ENCODE peak calls at places on chromosomes 2 and 18, in seven cellular contexts. Y is IMR-90, S is OCI-LY7, B is heart left ventricle, W is astrocyte, F is coronary artery, E is ovary. H is an unnamed sample.

GRCh38 chr18:39558658-39559057 is 1993.1 kb upstream of the CELF4 start:
- DNase-seq in Y (peak; percentile 4), S (no peak), B (no peak), W (peak; percentile 43), F (no peak), E (no peak), H (no peak)

GRCh38 chr2:80078290-80079036 is 226.1 kb downstream of the LRRTM1 start:
- DNase-seq in Y (no peak), S (no peak), B (no peak), W (no peak), F (no peak), E (no peak), H (no peak)

GRCh38 chr2:169397697-169398096 is 35.4 kb upstream of the LRP2 start:
- DNase-seq in Y (no peak), S (no peak), B (no peak), W (no peak), F (no peak), E (no peak), H (no peak)

GRCh38 chr2:5932556-5933469 is 240.6 kb downstream of the SOX11 start:
- DNase-seq in Y (no peak), S (no peak), B (no peak), W (no peak), F (no peak), E (no peak), H (peak; percentile 62)

GRCh38 chr2:96528680-96529375 is 7.7 kb upstream of the ARID5A start:
- DNase-seq in Y (no peak), S (no peak), B (no peak), W (no peak), F (no peak), E (no peak), H (no peak)

GRCh38 chr2:88027709-88028389 is 11.5 kb upstream of the RNU2-63P start:
- DNase-seq in Y (no peak), S (no peak), B (no peak), W (no peak), F (no peak), E (no peak), H (no peak)

GRCh38 chr2:70443726-70444125 is 109.9 kb downstream of the TGFA start:
- DNase-seq in Y (no peak), S (no peak), B (no peak), W (no peak), F (no peak), E (no peak), H (no peak)

GRCh38 chr2:237207641-237208040 is 122.0 kb downstream of the COPS8 start:
- DNase-seq in Y (peak; percentile 85), S (no peak), B (peak; percentile 78), W (peak; percentile 48), F (peak; percentile 89), E (peak; percentile 65), H (peak; percentile 91)

GRCh38 chr2:171530378-171530777 is 8.1 kb downstream of the CYBRD1 start:
- DNase-seq in Y (no peak), S (no peak), B (no peak), W (no peak), F (no peak), E (no peak), H (no peak)
- H3K27ac ChIP-seq in Y (peak overlapping the region; percentile 63), S (no peak overlapping the region), B (no peak overlapping the region), W (no peak overlapping the region), F (peak overlapping the region; percentile 27), E (no peak overlapping the region), H (no peak overlapping the region)

GRCh38 chr2:100107440-100107839 is 35.0 kb downstream of the AFF3 start:
- DNase-seq in Y (no peak), S (no peak), B (no peak), W (no peak), F (no peak), E (no peak), H (no peak)

GRCh38 chr2:100105678-100106054 is 36.7 kb downstream of the AFF3 start:
- DNase-seq in Y (peak; percentile 53), S (no peak), B (no peak), W (no peak), F (no peak), E (peak; percentile 32), H (no peak)

GRCh38 chr2:100104718-100105677 is 37.4 kb downstream of the AFF3 start:
- DNase-seq in Y (peak; percentile 11), S (peak; percentile 20), B (peak; percentile 61), W (no peak), F (no peak), E (peak; percentile 43), H (peak; percentile 17)

GRCh38 chr2:100107911-100108647 is 34.3 kb downstream of the AFF3 start:
- DNase-seq in Y (no peak), S (no peak), B (no peak), W (no peak), F (no peak), E (no peak), H (no peak)

GRCh38 chr2:100106460-100106859 is 35.9 kb downstream of the AFF3 start:
- DNase-seq in Y (peak; percentile 45), S (no peak), B (no peak), W (no peak), F (no peak), E (peak; percentile 57), H (peak; percentile 31)
- H3K27ac ChIP-seq in Y (peak overlapping the region; percentile 5), S (no peak overlapping the region), B (peak overlapping the region; percentile 27), W (no peak overlapping the region), F (no peak overlapping the region), E (peak overlapping the region; percentile 61), H (no peak overlapping the region)

GRCh38 chr2:171320208-171320621 is 113.6 kb downstream of the METTL8 start:
- DNase-seq in Y (no peak), S (no peak), B (no peak), W (no peak), F (no peak), E (no peak), H (no peak)
- H3K27ac ChIP-seq in Y (no peak overlapping the region), S (peak overlapping the region; percentile 100), B (no peak overlapping the region), W (no peak overlapping the region), F (no peak overlapping the region), E (no peak overlapping the region), H (no peak overlapping the region)

GRCh38 chr2:20625920-20626697 is 24.8 kb downstream of the HS1BP3 start:
- DNase-seq in Y (no peak), S (no peak), B (peak; percentile 70), W (no peak), F (peak; percentile 81), E (no peak), H (peak; percentile 65)
- H3K27ac ChIP-seq in Y (no peak overlapping the region), S (no peak overlapping the region), B (peak overlapping the region; percentile 98), W (no peak overlapping the region), F (peak overlapping the region; percentile 54), E (no peak overlapping the region), H (peak overlapping the region; percentile 95)

DNA sequence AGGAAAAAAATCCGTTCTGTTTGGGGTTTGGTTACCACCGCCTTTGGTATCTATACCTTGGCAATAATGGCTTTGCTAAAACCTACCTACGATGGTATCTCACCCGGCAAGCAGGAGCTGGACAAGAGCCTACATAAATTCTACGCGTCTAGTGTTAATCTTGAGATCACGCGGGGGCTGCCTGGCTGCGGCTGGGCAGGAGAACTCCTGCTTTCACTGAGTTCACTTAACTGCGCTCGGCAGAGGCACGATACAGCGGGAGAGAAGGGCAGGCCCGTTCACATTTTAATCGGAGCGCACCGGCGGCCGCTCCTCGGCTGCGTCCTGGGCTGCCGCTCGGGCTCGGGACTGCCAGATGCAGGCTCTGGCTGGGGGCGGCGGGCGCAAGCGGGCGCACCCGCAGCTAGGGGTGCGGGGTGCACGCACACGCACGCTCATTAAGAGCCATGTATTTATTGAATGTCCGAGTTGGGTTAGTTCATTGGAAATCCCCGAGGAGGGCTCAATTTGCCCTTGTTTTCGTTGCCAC is 1.7 kb upstream of the POU3F3 start:
- DNase-seq in Y (no peak), S (no peak), B (no peak), W (no peak), F (no peak), E (no peak), H (no peak)
- H3K27ac ChIP-seq in Y (no peak overlapping the region), S (peak overlapping the region; percentile 13), B (no peak overlapping the region), W (peak overlapping the region; percentile 64), F (no peak overlapping the region), E (no peak overlapping the region), H (no peak overlapping the region)

DNA sequence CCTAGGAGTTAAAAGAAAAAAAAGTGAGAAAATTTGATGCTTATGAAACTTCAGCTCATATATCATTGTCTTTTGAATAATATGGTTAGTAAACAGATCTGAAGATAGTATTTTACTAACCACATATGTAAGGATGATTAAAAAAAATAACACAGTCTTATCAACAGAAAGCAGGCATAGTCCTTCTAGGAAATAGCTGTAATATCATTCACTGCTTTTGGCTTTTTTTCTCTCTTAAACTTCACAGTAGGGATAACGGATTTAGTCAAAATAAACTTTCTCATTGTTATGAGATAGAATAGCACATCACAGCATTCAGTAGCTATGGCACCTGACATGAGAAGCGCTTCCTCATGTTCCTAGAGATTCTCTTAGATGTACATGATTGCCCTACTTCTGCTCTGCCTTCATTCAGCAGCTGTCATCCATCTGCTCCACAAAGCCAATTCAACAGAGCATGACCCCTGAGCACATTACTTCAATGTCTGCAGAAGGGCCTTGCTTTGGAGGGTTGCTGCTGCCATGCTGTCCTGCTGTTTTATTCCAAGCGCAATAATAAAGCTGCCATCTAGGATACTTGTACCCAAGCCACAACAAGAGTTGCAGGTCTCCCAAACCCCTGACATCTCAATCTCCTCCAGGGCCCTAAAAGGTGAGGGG is 67.0 kb downstream of the TTC21B start:
- DNase-seq in Y (no peak), S (peak; percentile 4), B (no peak), W (no peak), F (no peak), E (no peak), H (no peak)
- H3K27ac ChIP-seq in Y (no peak overlapping the region), S (no peak overlapping the region), B (no peak overlapping the region), W (no peak overlapping the region), F (no peak overlapping the region), E (no peak overlapping the region), H (no peak overlapping the region)

H was measured in left ventricle myocardium inferior.